ENCODE peak calls at places on chromosomes 4 and X, in six cellular contexts. S is Peyer's patch, L is K562, P is breast epithelium, D is tibial nerve, N is suprapubic skin. Q is an unnamed sample.

GRCh38 chr4:159248383-159249178 is 145.7 kb downstream of the RAPGEF2 start:
- DNase-seq in D (no peak), P (no peak), N (no peak), L (no peak), S (no peak), Q (no peak)

GRCh38 chrX:7706032-7706431 is 136.9 kb upstream of the VCX start:
- DNase-seq in N (no peak), L (no peak), P (no peak), S (no peak), D (no peak), Q (no peak)

GRCh38 chr4:10442976-10443375 is 14.2 kb downstream of the ZNF518B start:
- DNase-seq in S (no peak), N (no peak), L (no peak), P (no peak), D (no peak), Q (no peak)

GRCh38 chr4:164012396-164013027 is 518.0 kb downstream of the TMA16 start:
- DNase-seq in L (no peak), S (no peak), D (no peak), P (no peak), N (no peak), Q (no peak)

GRCh38 chrX:130120746-130121504 is 10.6 kb upstream of the ELF4 start:
- DNase-seq in S (peak; percentile 78), N (peak; percentile 80), L (peak; percentile 75), P (peak; percentile 44), D (peak; percentile 52), Q (peak; percentile 79)

GRCh38 chrX:133859860-133860259 is 125.5 kb downstream of the GPC3 start:
- DNase-seq in L (no peak), S (no peak), D (peak; percentile 44), P (no peak), N (no peak), Q (no peak)

GRCh38 chr4:6362896-6363295 is 93.2 kb downstream of the WFS1 start:
- DNase-seq in S (no peak), N (no peak), P (no peak), D (no peak), L (peak; percentile 68), Q (peak; percentile 38)

GRCh38 chr4:38322709-38323108 is 341.3 kb upstream of the KLF3 start:
- DNase-seq in P (no peak), S (no peak), L (peak; percentile 41), D (no peak), N (no peak), Q (peak; percentile 78)

GRCh38 chr4:22932326-22932725 is 239.6 kb downstream of the GBA3 start:
- DNase-seq in D (no peak), S (no peak), N (no peak), P (no peak), L (no peak), Q (no peak)

GRCh38 chr4:2354760-2355159 is 63.7 kb downstream of the ZFYVE28 start:
- DNase-seq in L (no peak), S (peak; percentile 30), D (no peak), P (no peak), N (peak; percentile 45), Q (no peak)

GRCh38 chrX:96985046-96985445 is 101.3 kb downstream of the RPA4 start:
- DNase-seq in P (no peak), N (no peak), L (no peak), D (no peak), S (no peak), Q (no peak)

GRCh38 chr4:19381068-19381467 is 870.6 kb upstream of the SLIT2 start:
- DNase-seq in D (no peak), P (no peak), N (no peak), L (no peak), S (no peak), Q (no peak)

GRCh38 chr4:8540072-8540471 is 40.1 kb upstream of the GPR78 start:
- DNase-seq in P (no peak), L (no peak), S (peak; percentile 21), D (no peak), N (peak; percentile 25), Q (no peak)

GRCh38 chr4:153488006-153488718 is 22.0 kb downstream of the TMEM131L start:
- DNase-seq in P (peak; percentile 18), S (no peak), N (no peak), L (no peak), D (no peak), Q (no peak)

GRCh38 chr4:94274912-94275311 is 67.2 kb downstream of the SMARCAD1 start:
- DNase-seq in L (no peak), S (no peak), D (no peak), N (no peak), P (no peak), Q (no peak)

GRCh38 chrX:18995216-18995615 is 11.3 kb upstream of the PHKA2 start:
- DNase-seq in S (no peak), L (no peak), D (no peak), N (no peak), P (no peak), Q (no peak)

GRCh38 chr4:119046263-119046662 is 89.4 kb upstream of the MYOZ2 start:
- DNase-seq in P (peak; percentile 77), S (no peak), N (no peak), L (no peak), D (no peak), Q (peak; percentile 32)

GRCh38 chr4:120918788-120919187 is 3.7 kb downstream of the PRDM5 start:
- DNase-seq in D (no peak), N (no peak), P (no peak), L (no peak), S (no peak), Q (no peak)

GRCh38 chr4:48543796-48544195 is 53.7 kb downstream of the ZAR1 start:
- DNase-seq in S (no peak), N (no peak), D (no peak), L (no peak), P (no peak), Q (no peak)

GRCh38 chrX:275476-275966 is 5.7 kb upstream of the PLCXD1 start:
- DNase-seq in D (no peak), N (peak; percentile 62), L (no peak), S (peak; percentile 53), P (no peak), Q (peak; percentile 13)

GRCh38 chrX:275967-276587 is 5.1 kb upstream of the PLCXD1 start:
- DNase-seq in S (peak; percentile 83), P (peak; percentile 78), D (peak; percentile 69), N (peak; percentile 81), L (peak; percentile 82), Q (peak; percentile 84)

GRCh38 chrX:274904-275475 is 6.2 kb upstream of the PLCXD1 start:
- DNase-seq in D (no peak), S (peak; percentile 72), P (no peak), L (no peak), N (no peak), Q (peak; percentile 62)

GRCh38 chrX:281166-281999 is at the start of gene PLCXD1:
- DNase-seq in S (no peak), P (no peak), N (peak; percentile 36), L (peak; percentile 69), D (peak; percentile 5), Q (no peak)

GRCh38 chrX:276588-277171 is 4.5 kb upstream of the PLCXD1 start:
- DNase-seq in P (peak; percentile 74), L (peak; percentile 46), N (no peak), S (peak; percentile 69), D (no peak), Q (peak; percentile 23)
- TF ChIP-seq POLR2A in P (no peak), L (no peak), N (no peak), S (no peak), D (no peak), Q (no peak)

DNA sequence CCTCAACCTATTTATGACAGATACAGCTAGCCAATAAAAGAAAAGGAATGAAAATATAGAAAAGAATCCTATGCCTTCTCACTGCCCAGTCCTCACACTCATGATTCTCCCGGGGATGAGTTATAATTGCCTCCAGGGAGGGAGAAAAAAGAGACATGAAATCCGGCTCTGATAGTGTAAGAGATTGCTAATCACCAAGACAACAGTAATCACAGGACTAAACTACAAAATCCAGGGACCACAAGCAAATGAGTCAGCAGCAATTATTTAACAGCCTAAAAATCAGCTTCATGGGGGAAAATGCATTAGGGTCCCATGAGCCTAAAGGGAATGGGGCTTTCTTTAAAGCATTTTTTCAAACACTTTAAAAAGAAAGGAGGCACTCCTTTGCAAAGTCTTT is 95.8 kb upstream of the DUSP21 start:
- DNase-seq in L (no peak), P (no peak), S (no peak), N (no peak), D (no peak), Q (no peak)
- TF ChIP-seq CTCF in L (no peak), P (no peak), S (no peak), N (no peak), D (no peak), Q (no peak)

GRCh38 chr4:70687821-70688794 is at the start of gene UTP3:
- DNase-seq in N (peak; percentile 97), S (peak; percentile 96), D (peak; percentile 93), P (peak; percentile 92), L (peak; percentile 81), Q (peak; percentile 96)
- TF ChIP-seq POLR2A in N (peak; percentile 46), S (peak; percentile 39), D (peak; percentile 59), P (no peak), L (peak; percentile 95), Q (peak; percentile 60)

GRCh38 chrX:46903458-46904242 is 8.6 kb upstream of the JADE3 start:
- DNase-seq in P (peak; percentile 61), L (peak; percentile 12), D (peak; percentile 63), S (peak; percentile 80), N (peak; percentile 76), Q (peak; percentile 86)
- TF ChIP-seq CTCF in P (peak; percentile 55), L (peak; percentile 80), D (peak; percentile 63), S (peak; percentile 7), N (peak; percentile 51), Q (peak; percentile 72)

DNA sequence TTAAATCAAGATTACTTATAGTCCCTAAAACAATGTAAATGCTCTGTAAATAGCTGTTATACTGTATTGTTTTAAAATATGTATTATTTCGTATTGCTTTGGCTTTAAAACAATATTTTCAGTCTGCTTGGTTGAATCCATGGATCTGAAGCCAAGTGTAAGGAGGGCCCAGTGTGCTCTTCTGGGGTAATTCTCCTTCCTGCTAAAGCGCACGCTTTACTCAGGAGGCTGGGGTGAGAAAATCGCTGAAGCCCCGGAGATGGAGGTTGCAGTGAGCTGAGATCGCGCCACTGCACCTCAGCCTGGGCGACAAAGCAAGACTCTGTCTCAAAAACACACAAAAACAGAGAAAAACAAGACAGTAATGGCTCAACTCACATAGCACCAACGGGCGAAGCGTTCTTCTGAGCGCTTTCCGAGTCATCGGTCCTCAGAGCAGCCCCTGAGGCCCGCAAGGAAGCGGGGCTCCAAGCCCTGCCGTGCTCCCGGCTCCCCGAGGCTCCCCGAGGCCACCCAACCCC is 356 bp upstream of the IDUA start:
- DNase-seq in L (no peak), P (no peak), S (no peak), D (no peak), N (no peak), Q (no peak)
- TF ChIP-seq POLR2A in L (peak; percentile 82), P (no peak), S (no peak), D (no peak), N (no peak), Q (no peak)

Q was measured in adrenal gland.